ENCODE peak calls at places on chromosomes 6 and 20, in five cellular contexts. K, Z, E, C and A are unnamed samples.
A peak's percentile ranks its signal among the peaks of the same experiment; 100 is the strongest.

GRCh38 chr6:33049323-33049722 is 24.1 kb downstream of the HLA-DPA1 start:
- DNase-seq in K (no peak), Z (no peak), E (no peak), C (no peak), A (no peak)

GRCh38 chr20:56626367-56627121 is 2.6 kb upstream of the TFAP2C start:
- DNase-seq in K (peak; percentile 60), Z (peak; percentile 10), E (no peak), C (peak; percentile 83), A (peak; percentile 74)

GRCh38 chr20:57757767-57758166 is 48.0 kb upstream of the PMEPA1 start:
- DNase-seq in K (no peak), Z (no peak), E (no peak), C (no peak), A (no peak)

GRCh38 chr6:150981095-150981494 is 115.6 kb downstream of the MTHFD1L start:
- DNase-seq in K (no peak), Z (no peak), E (peak; percentile 81), C (no peak), A (no peak)

GRCh38 chr20:16476032-16476431 is 97.2 kb downstream of the KIF16B start:
- DNase-seq in K (peak; percentile 27), Z (peak; percentile 24), E (peak; percentile 28), C (no peak), A (peak; percentile 45)

GRCh38 chr20:1185781-1186334 is 1.1 kb upstream of the TMEM74B start:
- DNase-seq in K (peak; percentile 71), Z (peak; percentile 34), E (no peak), C (peak; percentile 84), A (peak; percentile 88)

GRCh38 chr6:56699066-56699654 is 56.5 kb upstream of the DST start:
- DNase-seq in K (no peak), Z (no peak), E (no peak), C (no peak), A (no peak)

GRCh38 chr6:159372333-159372732 is 203.1 kb downstream of the FNDC1 start:
- DNase-seq in K (no peak), Z (no peak), E (no peak), C (no peak), A (no peak)

GRCh38 chr6:29989211-29989610 is 46.9 kb downstream of the HLA-A start:
- DNase-seq in K (no peak), Z (no peak), E (no peak), C (no peak), A (no peak)

GRCh38 chr20:7308163-7308562 is 540.7 kb downstream of the BMP2 start:
- DNase-seq in K (no peak), Z (no peak), E (no peak), C (no peak), A (no peak)

GRCh38 chr20:35252037-35252461 is 25.6 kb downstream of the MMP24 start:
- DNase-seq in K (no peak), Z (no peak), E (peak; percentile 39), C (no peak), A (no peak)

GRCh38 chr20:52972190-52972937 is at the start of gene TSHZ2:
- DNase-seq in K (no peak), Z (no peak), E (no peak), C (peak; percentile 56), A (peak; percentile 82)

GRCh38 chr6:16735014-16735413 is 26.2 kb downstream of the ATXN1 start:
- DNase-seq in K (no peak), Z (no peak), E (no peak), C (no peak), A (no peak)

GRCh38 chr6:151502499-151502898 is 8.7 kb downstream of the CCDC170 start:
- DNase-seq in K (no peak), Z (peak; percentile 22), E (no peak), C (no peak), A (no peak)

GRCh38 chr6:33453361-33454008 is 891 bp upstream of the ZBTB9 start:
- DNase-seq in K (peak; percentile 38), Z (no peak), E (no peak), C (no peak), A (peak; percentile 51)

GRCh38 chr6:1063671-1064355 is 248.1 kb upstream of the FOXQ1 start:
- DNase-seq in K (no peak), Z (no peak), E (no peak), C (no peak), A (no peak)

GRCh38 chr6:14305131-14305530 is 187.6 kb downstream of the CD83 start:
- DNase-seq in K (no peak), Z (no peak), E (no peak), C (no peak), A (no peak)

GRCh38 chr20:24600012-24600411 is 130.6 kb downstream of the SYNDIG1 start:
- DNase-seq in K (no peak), Z (no peak), E (no peak), C (no peak), A (no peak)

GRCh38 chr6:113936093-113936934 is 34.6 kb downstream of the HDAC2 start:
- DNase-seq in K (peak; percentile 41), Z (peak; percentile 33), E (peak; percentile 24), C (no peak), A (peak; percentile 53)

GRCh38 chr6:15476631-15477380 is 186.0 kb downstream of the DTNBP1 start:
- DNase-seq in K (no peak), Z (no peak), E (no peak), C (no peak), A (no peak)

GRCh38 chr20:53621482-53622246 is 28.0 kb upstream of the ZNF217 start:
- DNase-seq in K (peak; percentile 65), Z (peak; percentile 90), E (peak; percentile 59), C (peak; percentile 57), A (peak; percentile 65)

GRCh38 chr6:29995346-29995777 is 53.0 kb downstream of the HLA-A start:
- DNase-seq in K (no peak), Z (no peak), E (no peak), C (no peak), A (no peak)

GRCh38 chr6:111957623-111958315 is 84.5 kb upstream of the FYN start:
- DNase-seq in K (no peak), Z (peak; percentile 13), E (no peak), C (peak; percentile 56), A (no peak)

GRCh38 chr20:35699914-35700624 is 864 bp downstream of the ROMO1 start:
- DNase-seq in K (no peak), Z (no peak), E (no peak), C (no peak), A (no peak)

GRCh38 chr20:48776306-48776705 is 51.5 kb downstream of the PREX1 start:
- DNase-seq in K (no peak), Z (no peak), E (no peak), C (no peak), A (peak; percentile 67)

GRCh38 chr6:170175644-170176620 is 114.9 kb downstream of the DLL1 start:
- DNase-seq in K (no peak), Z (no peak), E (no peak), C (peak; percentile 33), A (peak; percentile 51)

GRCh38 chr6:3906191-3907019 is 57.2 kb downstream of the FAM50B start:
- DNase-seq in K (no peak), Z (no peak), E (no peak), C (no peak), A (no peak)

GRCh38 chr6:21479140-21479539 is 114.4 kb upstream of the SOX4 start:
- DNase-seq in K (no peak), Z (no peak), E (no peak), C (no peak), A (peak; percentile 39)

GRCh38 chr6:15755555-15755954 is 92.7 kb upstream of the DTNBP1 start:
- DNase-seq in K (no peak), Z (no peak), E (no peak), C (no peak), A (no peak)

GRCh38 chr20:10739134-10739533 is 65.3 kb upstream of the JAG1 start:
- DNase-seq in K (no peak), Z (no peak), E (no peak), C (no peak), A (no peak)

DNA sequence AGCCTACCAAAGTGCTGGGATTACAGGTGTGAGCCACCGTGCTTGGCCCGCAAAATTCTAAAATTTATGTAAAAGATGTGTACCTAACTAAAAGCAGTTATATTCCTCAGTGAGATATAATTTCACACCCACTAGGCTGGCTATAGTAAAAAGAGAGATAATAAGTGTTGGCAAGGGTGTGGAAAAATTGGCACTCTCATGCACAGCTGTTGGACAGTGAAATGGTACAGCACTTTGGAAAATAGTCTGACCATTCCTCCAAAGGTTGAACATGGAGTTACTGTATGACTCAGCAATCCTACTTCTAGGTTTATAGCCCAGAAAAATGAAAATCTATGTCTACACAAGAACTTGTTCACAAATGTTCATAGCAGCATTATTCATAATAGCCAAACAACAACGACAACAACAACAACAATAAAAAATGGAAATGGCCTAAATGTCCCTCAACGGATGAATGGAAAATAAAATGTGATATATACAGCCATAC is 13.9 kb downstream of the C6orf15 start:
- DNase-seq in K (no peak), Z (no peak), E (no peak), C (no peak), A (no peak)
- TF ChIP-seq SIN3A in K (no peak), Z (no peak), E (no peak), C (no peak), A (no peak)

GRCh38 chr20:36775196-36775595 is 1.6 kb upstream of the DSN1 start:
- DNase-seq in K (no peak), Z (no peak), E (no peak), C (no peak), A (peak; percentile 6)
- TF ChIP-seq MAX in K (no peak), Z (no peak), E (no peak), C (no peak), A (no peak)

GRCh38 chr20:17767624-17768023 is 67.9 kb downstream of the BANF2 start:
- DNase-seq in K (no peak), Z (no peak), E (no peak), C (no peak), A (no peak)
- H3K4me2 ChIP-seq in K (no peak overlapping the region), Z (no peak overlapping the region), E (no peak overlapping the region), C (no peak overlapping the region), A (no peak overlapping the region)

GRCh38 chr6:34656378-34657036 is 40.1 kb downstream of the ILRUN start:
- DNase-seq in K (no peak), Z (no peak), E (peak; percentile 97), C (no peak), A (peak; percentile 66)
- TF ChIP-seq SIN3A in K (no peak), Z (no peak), E (peak; percentile 70), C (no peak), A (no peak)

DNA sequence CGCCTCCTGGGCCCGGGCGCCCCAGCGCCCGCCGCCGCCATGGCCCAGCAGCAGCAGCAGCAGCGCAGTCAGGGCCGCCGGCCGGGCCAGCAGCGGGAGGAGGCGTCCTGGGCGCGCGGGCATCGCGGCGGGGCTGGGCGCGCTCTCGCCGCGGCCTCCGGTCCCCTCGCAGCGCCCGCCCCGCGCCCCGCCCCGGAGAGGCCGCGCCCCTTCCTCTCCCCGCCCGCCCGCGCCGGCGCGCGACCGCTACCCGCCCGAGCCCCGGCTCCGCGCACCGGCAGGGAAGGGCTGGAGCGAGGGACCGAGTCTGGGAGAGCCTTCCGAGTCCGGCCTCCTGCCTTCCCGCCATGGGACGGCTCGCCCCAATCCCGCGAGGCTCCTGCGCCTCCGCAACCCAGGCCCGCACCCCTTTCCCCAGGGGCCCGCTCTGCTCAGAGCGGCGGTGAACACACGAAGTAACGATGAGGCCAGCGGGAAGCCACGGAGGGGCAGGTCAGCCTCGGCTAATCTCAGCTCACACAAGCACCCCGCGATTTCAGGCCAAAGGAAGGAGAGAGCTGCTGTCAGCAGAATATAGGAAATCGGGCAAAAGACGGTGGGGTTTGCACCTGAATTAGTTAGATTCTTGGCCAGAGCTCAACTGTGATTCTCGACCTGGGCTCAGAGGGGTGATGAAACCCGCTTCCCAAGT is at the start of gene TXNDC5:
- DNase-seq in K (peak; percentile 97), Z (no peak), E (no peak), C (peak; percentile 82), A (peak; percentile 97)
- TF ChIP-seq MAX in K (no peak), Z (peak; percentile 40), E (no peak), C (peak; percentile 61), A (peak; percentile 53)